ENCODE peak calls at places on chromosomes 6 and 20, in seven cellular contexts. D, N, C, Z, F, T and Y are unnamed samples.

GRCh38 chr20:63357921-63358905 is 2.9 kb downstream of the CHRNA4 start:
- DNase-seq in D (no peak), F (no peak), Z (peak; percentile 67), C (no peak), N (no peak), T (no peak), Y (no peak)

GRCh38 chr6:5667737-5668136 is 339.0 kb downstream of the NRN1 start:
- DNase-seq in F (no peak), T (no peak), D (no peak), N (no peak), Z (no peak), C (no peak), Y (no peak)

GRCh38 chr6:158233214-158233795 is 65.2 kb downstream of the GTF2H5 start:
- DNase-seq in F (no peak), D (no peak), Z (no peak), C (no peak), N (no peak), T (no peak), Y (no peak)

GRCh38 chr20:48721324-48722001 is 106.3 kb downstream of the PREX1 start:
- DNase-seq in Z (no peak), F (no peak), T (no peak), C (no peak), D (no peak), N (no peak), Y (no peak)

GRCh38 chr20:842547-842940 is 9.0 kb downstream of the FAM110A start:
- DNase-seq in T (no peak), D (no peak), C (no peak), F (no peak), N (no peak), Z (no peak), Y (no peak)

GRCh38 chr6:137013738-137014602 is 30.8 kb downstream of the IL20RA start:
- DNase-seq in T (no peak), C (peak; percentile 94), N (no peak), F (no peak), Z (no peak), D (peak; percentile 51), Y (no peak)

GRCh38 chr6:95249176-95249575 is 328.2 kb upstream of the MANEA start:
- DNase-seq in T (no peak), D (no peak), C (peak; percentile 81), F (no peak), N (no peak), Z (no peak), Y (no peak)

GRCh38 chr20:39213476-39214145 is 251.5 kb downstream of the DHX35 start:
- DNase-seq in D (no peak), Z (no peak), T (no peak), F (no peak), C (no peak), N (no peak), Y (no peak)

GRCh38 chr6:140546640-140547039 is 1172.2 kb upstream of the CITED2 start:
- DNase-seq in F (no peak), N (no peak), T (no peak), C (peak; percentile 46), Z (no peak), D (no peak), Y (no peak)

GRCh38 chr20:23541330-23541729 is 27.0 kb downstream of the CST9L start:
- DNase-seq in D (no peak), F (no peak), T (no peak), N (no peak), Z (no peak), C (peak; percentile 74), Y (no peak)

GRCh38 chr6:167409689-167410088 is 84.8 kb downstream of the TTLL2 start:
- DNase-seq in F (no peak), D (no peak), C (no peak), T (no peak), Z (no peak), N (no peak), Y (no peak)

GRCh38 chr20:63942250-63943006 is 13.8 kb downstream of the UCKL1 start:
- DNase-seq in N (peak; percentile 66), D (no peak), T (no peak), F (peak; percentile 53), C (peak; percentile 88), Z (peak; percentile 86), Y (no peak)

GRCh38 chr6:148152244-148152643 is 190.4 kb upstream of the SASH1 start:
- DNase-seq in T (no peak), Z (no peak), D (no peak), C (no peak), F (no peak), N (no peak), Y (no peak)

GRCh38 chr6:45665859-45666258 is 288.1 kb upstream of the SUPT3H start:
- DNase-seq in N (no peak), Z (no peak), T (no peak), C (no peak), D (no peak), F (no peak), Y (no peak)

GRCh38 chr20:11409526-11409925 is 508.2 kb upstream of the BTBD3 start:
- DNase-seq in N (no peak), Z (no peak), D (no peak), C (no peak), F (no peak), T (no peak), Y (no peak)

GRCh38 chr20:2133318-2134183 is 31.9 kb downstream of the STK35 start:
- DNase-seq in Z (no peak), F (no peak), T (no peak), D (peak; percentile 46), C (no peak), N (no peak), Y (no peak)

GRCh38 chr20:31824125-31824485 is 4.9 kb downstream of the MYLK2 start:
- DNase-seq in D (no peak), T (no peak), Z (no peak), C (no peak), N (no peak), F (no peak), Y (no peak)

GRCh38 chr20:47305667-47306066 is 50.8 kb downstream of the ZMYND8 start:
- DNase-seq in D (no peak), Z (no peak), N (no peak), T (no peak), C (peak; percentile 72), F (no peak), Y (no peak)

GRCh38 chr6:87180105-87180504 is 24.7 kb downstream of the ZNF292 start:
- DNase-seq in Z (no peak), C (no peak), N (no peak), T (no peak), D (no peak), F (no peak), Y (no peak)

GRCh38 chr20:50777373-50777772 is 17.5 kb upstream of the BCAS4 start:
- DNase-seq in C (no peak), N (no peak), F (no peak), D (no peak), T (no peak), Z (no peak), Y (no peak)

GRCh38 chr6:45707188-45707587 is 308.5 kb downstream of the CLIC5 start:
- DNase-seq in N (no peak), F (no peak), C (no peak), Z (no peak), D (no peak), T (no peak), Y (no peak)

GRCh38 chr6:149190228-149190831 is 127.2 kb upstream of the TAB2 start:
- DNase-seq in N (peak; percentile 79), D (peak; percentile 39), Z (peak; percentile 81), C (peak; percentile 68), F (peak; percentile 31), T (no peak), Y (no peak)

GRCh38 chr6:137237413-137238170 is 18.4 kb upstream of the IFNGR1 start:
- DNase-seq in T (no peak), Z (no peak), F (no peak), C (peak; percentile 97), N (no peak), D (peak; percentile 83), Y (no peak)

GRCh38 chr20:48682529-48683385 is 145.0 kb downstream of the PREX1 start:
- DNase-seq in N (no peak), F (peak; percentile 31), C (peak; percentile 12), Z (peak; percentile 85), T (peak; percentile 47), D (peak; percentile 77), Y (no peak)

GRCh38 chr6:10505529-10505928 is 15.6 kb upstream of the GCNT2 start:
- DNase-seq in T (no peak), F (no peak), N (no peak), D (no peak), C (peak; percentile 35), Z (no peak), Y (no peak)

DNA sequence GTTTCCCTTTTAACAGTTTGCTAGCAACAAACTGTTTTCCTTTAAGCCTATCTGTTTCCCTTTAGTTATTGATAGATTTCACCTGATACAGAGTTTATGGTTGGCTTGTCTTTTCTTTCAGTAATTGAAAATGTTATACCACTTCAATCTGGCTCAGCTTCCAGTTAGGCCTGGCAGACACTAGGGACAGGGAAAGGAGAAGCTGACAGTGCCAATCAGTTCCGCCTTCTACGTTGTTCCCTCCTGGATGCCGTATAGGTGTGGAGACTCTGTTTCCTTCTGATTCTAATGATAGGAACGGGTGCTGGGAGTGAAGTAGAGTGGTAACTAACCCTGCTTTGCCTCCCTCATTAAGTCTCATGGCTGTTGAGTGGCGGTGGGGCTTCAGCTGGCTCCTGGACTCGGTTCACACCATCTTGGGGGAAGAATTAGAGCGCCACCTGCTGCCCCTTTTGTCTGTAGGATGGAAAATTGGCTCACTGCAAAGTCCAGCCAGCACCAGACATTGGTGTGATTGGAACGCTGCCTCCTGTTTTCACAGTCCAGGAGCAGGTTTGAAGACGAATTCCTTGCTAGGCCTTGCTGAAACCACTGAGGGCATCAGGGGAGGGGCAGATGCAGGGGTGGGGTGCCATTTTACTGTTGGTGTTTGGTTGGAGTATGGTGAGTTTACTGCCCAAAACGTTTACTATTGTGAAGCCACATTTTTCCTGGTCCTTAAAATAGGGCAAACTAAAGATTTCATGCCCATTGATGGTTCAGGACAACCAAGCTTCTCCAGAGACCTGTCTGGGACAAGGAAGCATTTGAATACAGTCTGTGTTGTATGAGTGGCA is 1729.5 kb downstream of the GRIK2 start:
- DNase-seq in T (peak; percentile 58), F (peak; percentile 85), Z (peak; percentile 33), C (peak; percentile 79), D (peak; percentile 40), N (peak; percentile 57), Y (no peak)
- TF ChIP-seq CTCF in T (peak; percentile 74), F (peak; percentile 65), Z (peak; percentile 19), C (peak; percentile 77), D (peak; percentile 78), N (no peak), Y (no peak)

DNA sequence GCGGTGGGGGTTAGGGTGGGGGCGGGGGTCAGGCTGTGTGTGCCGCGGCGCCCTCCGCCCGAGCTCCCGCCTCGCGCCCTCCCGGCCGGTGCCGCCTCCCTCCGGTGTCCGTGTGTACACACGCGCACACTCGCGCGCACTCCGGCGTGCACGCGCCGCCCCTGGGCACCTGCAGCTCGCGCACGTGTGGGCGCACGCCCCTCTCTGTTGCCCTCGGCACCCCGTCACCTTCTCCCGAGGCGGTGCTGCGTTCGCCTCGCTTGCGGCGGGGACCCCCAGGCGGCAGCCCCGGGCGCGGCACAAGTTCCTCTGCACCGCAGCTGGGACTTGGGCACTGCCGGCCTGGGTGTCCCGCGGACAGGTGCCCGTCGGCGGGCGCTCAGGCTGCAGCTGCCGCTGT is 525 bp downstream of the MACROD2 start:
- DNase-seq in C (peak; percentile 34), D (no peak), T (peak; percentile 54), N (peak; percentile 3), Z (peak; percentile 85), F (peak; percentile 43), Y (no peak)
- TF ChIP-seq CTCF in C (no peak), D (no peak), T (peak; percentile 32), N (no peak), Z (no peak), F (no peak), Y (no peak)

GRCh38 chr6:39092124-39092523 is 22.9 kb downstream of the SAYSD1 start:
- DNase-seq in D (no peak), F (peak; percentile 54), N (peak; percentile 24), T (no peak), Z (no peak), C (no peak), Y (no peak)
- TF ChIP-seq CTCF in D (peak; percentile 9), F (peak; percentile 31), N (no peak), T (peak; percentile 32), Z (no peak), C (no peak), Y (no peak)

GRCh38 chr6:108564178-108564577 is 3.5 kb downstream of the FOXO3 start:
- DNase-seq in F (no peak), Z (no peak), C (peak; percentile 81), T (no peak), D (peak; percentile 88), N (peak; percentile 30), Y (no peak)
- TF ChIP-seq CTCF in F (no peak), Z (no peak), C (no peak), T (no peak), D (no peak), N (no peak), Y (no peak)